ENCODE peak calls at places on chromosomes 4 and X, in six cellular contexts. One of them, this sample, is unnamed.

GRCh38 chr4:60078984-60079383 is 1121.1 kb upstream of the ADGRL3 start:
- DNase-seq in T follicular helper cell: no peak
- DNase-seq in mesendoderm: no peak
- DNase-seq in non-pigmented ciliary epithelial cell: no peak
- DNase-seq in GM20000: no peak
- DNase-seq in glomerular endothelial cell: no peak
- DNase-seq in this sample: no peak

GRCh38 chr4:87901426-87901825 is 68.7 kb downstream of the MEPE start:
- DNase-seq in T follicular helper cell: no peak
- DNase-seq in mesendoderm: no peak
- DNase-seq in non-pigmented ciliary epithelial cell: no peak
- DNase-seq in GM20000: no peak
- DNase-seq in glomerular endothelial cell: no peak
- DNase-seq in this sample: no peak

GRCh38 chr4:54643172-54643571 is 14.6 kb upstream of the KIT start:
- DNase-seq in T follicular helper cell: no peak
- DNase-seq in mesendoderm: no peak
- DNase-seq in non-pigmented ciliary epithelial cell: no peak
- DNase-seq in GM20000: no peak
- DNase-seq in glomerular endothelial cell: no peak
- DNase-seq in this sample: no peak

GRCh38 chr4:158769175-158769831 is 477 bp downstream of the FNIP2 start:
- DNase-seq in T follicular helper cell: peak
- DNase-seq in mesendoderm: peak
- DNase-seq in non-pigmented ciliary epithelial cell: no peak
- DNase-seq in GM20000: peak
- DNase-seq in glomerular endothelial cell: no peak
- DNase-seq in this sample: no peak

GRCh38 chr4:71607780-71608673 is 175.9 kb downstream of the GC start:
- DNase-seq in T follicular helper cell: no peak
- DNase-seq in mesendoderm: peak
- DNase-seq in non-pigmented ciliary epithelial cell: peak
- DNase-seq in GM20000: no peak
- DNase-seq in glomerular endothelial cell: no peak
- DNase-seq in this sample: no peak

GRCh38 chrX:134294548-134294947 is 57.6 kb downstream of the CCDC160 start:
- DNase-seq in T follicular helper cell: no peak
- DNase-seq in mesendoderm: no peak
- DNase-seq in non-pigmented ciliary epithelial cell: no peak
- DNase-seq in GM20000: no peak
- DNase-seq in glomerular endothelial cell: no peak
- DNase-seq in this sample: no peak

GRCh38 chrX:105650577-105650976 is 171.8 kb upstream of the NRK start:
- DNase-seq in T follicular helper cell: no peak
- DNase-seq in mesendoderm: no peak
- DNase-seq in non-pigmented ciliary epithelial cell: no peak
- DNase-seq in GM20000: no peak
- DNase-seq in glomerular endothelial cell: no peak
- DNase-seq in this sample: no peak

GRCh38 chr4:186669159-186669720 is 54.4 kb downstream of the FAT1 start:
- DNase-seq in T follicular helper cell: no peak
- DNase-seq in mesendoderm: peak
- DNase-seq in non-pigmented ciliary epithelial cell: peak
- DNase-seq in GM20000: no peak
- DNase-seq in glomerular endothelial cell: no peak
- DNase-seq in this sample: peak

GRCh38 chr4:123750044-123750443 is 353.4 kb downstream of the SPRY1 start:
- DNase-seq in T follicular helper cell: no peak
- DNase-seq in mesendoderm: peak
- DNase-seq in non-pigmented ciliary epithelial cell: no peak
- DNase-seq in GM20000: no peak
- DNase-seq in glomerular endothelial cell: no peak
- DNase-seq in this sample: no peak

GRCh38 chr4:1465173-1466033 is 59.2 kb upstream of the NKX1-1 start:
- DNase-seq in T follicular helper cell: no peak
- DNase-seq in mesendoderm: no peak
- DNase-seq in non-pigmented ciliary epithelial cell: no peak
- DNase-seq in GM20000: no peak
- DNase-seq in glomerular endothelial cell: no peak
- DNase-seq in this sample: no peak

GRCh38 chr4:85498068-85498733 is 23.3 kb downstream of the ARHGAP24 start:
- DNase-seq in T follicular helper cell: no peak
- DNase-seq in mesendoderm: no peak
- DNase-seq in non-pigmented ciliary epithelial cell: no peak
- DNase-seq in GM20000: peak
- DNase-seq in glomerular endothelial cell: no peak
- DNase-seq in this sample: no peak

GRCh38 chr4:10783351-10783750 is 98.8 kb upstream of the CLNK start:
- DNase-seq in T follicular helper cell: no peak
- DNase-seq in mesendoderm: no peak
- DNase-seq in non-pigmented ciliary epithelial cell: peak
- DNase-seq in GM20000: no peak
- DNase-seq in glomerular endothelial cell: peak
- DNase-seq in this sample: no peak

GRCh38 chr4:135804785-135805184 is 1603.2 kb upstream of the PABPC4L start:
- DNase-seq in T follicular helper cell: no peak
- DNase-seq in mesendoderm: no peak
- DNase-seq in non-pigmented ciliary epithelial cell: no peak
- DNase-seq in GM20000: no peak
- DNase-seq in glomerular endothelial cell: no peak
- DNase-seq in this sample: no peak

GRCh38 chr4:78166582-78166981 is 109.5 kb downstream of the FRAS1 start:
- DNase-seq in T follicular helper cell: no peak
- DNase-seq in mesendoderm: no peak
- DNase-seq in non-pigmented ciliary epithelial cell: no peak
- DNase-seq in GM20000: no peak
- DNase-seq in glomerular endothelial cell: no peak
- DNase-seq in this sample: no peak

GRCh38 chr4:14772388-14772787 is 229.9 kb upstream of the CPEB2 start:
- DNase-seq in T follicular helper cell: no peak
- DNase-seq in mesendoderm: no peak
- DNase-seq in non-pigmented ciliary epithelial cell: no peak
- DNase-seq in GM20000: no peak
- DNase-seq in glomerular endothelial cell: no peak
- DNase-seq in this sample: no peak

GRCh38 chr4:2837110-2837903 is 6.3 kb upstream of the ADD1 start:
- DNase-seq in T follicular helper cell: no peak
- DNase-seq in mesendoderm: no peak
- DNase-seq in non-pigmented ciliary epithelial cell: no peak
- DNase-seq in GM20000: no peak
- DNase-seq in glomerular endothelial cell: no peak
- DNase-seq in this sample: no peak

GRCh38 chr4:26857278-26858034 is 3.2 kb upstream of the STIM2 start:
- DNase-seq in T follicular helper cell: peak
- DNase-seq in mesendoderm: peak
- DNase-seq in non-pigmented ciliary epithelial cell: peak
- DNase-seq in GM20000: peak
- DNase-seq in glomerular endothelial cell: no peak
- DNase-seq in this sample: peak

GRCh38 chr4:67288964-67289363 is 256.3 kb downstream of the CENPC start:
- DNase-seq in T follicular helper cell: no peak
- DNase-seq in mesendoderm: peak
- DNase-seq in non-pigmented ciliary epithelial cell: no peak
- DNase-seq in GM20000: peak
- DNase-seq in glomerular endothelial cell: no peak
- DNase-seq in this sample: no peak

GRCh38 chr4:123555500-123556273 is 159.1 kb downstream of the SPRY1 start:
- DNase-seq in T follicular helper cell: no peak
- DNase-seq in mesendoderm: peak
- DNase-seq in non-pigmented ciliary epithelial cell: peak
- DNase-seq in GM20000: no peak
- DNase-seq in glomerular endothelial cell: peak
- DNase-seq in this sample: peak

GRCh38 chr4:24382381-24382780 is 202.0 kb downstream of the DHX15 start:
- DNase-seq in T follicular helper cell: no peak
- DNase-seq in mesendoderm: no peak
- DNase-seq in non-pigmented ciliary epithelial cell: peak
- DNase-seq in GM20000: peak
- DNase-seq in glomerular endothelial cell: no peak
- DNase-seq in this sample: no peak

GRCh38 chr4:24805566-24805965 is 10.2 kb downstream of the SOD3 start:
- DNase-seq in T follicular helper cell: no peak
- DNase-seq in mesendoderm: peak
- DNase-seq in non-pigmented ciliary epithelial cell: no peak
- DNase-seq in GM20000: no peak
- DNase-seq in glomerular endothelial cell: no peak
- DNase-seq in this sample: no peak

GRCh38 chrX:74550295-74550802 is 64.1 kb downstream of the RLIM start:
- DNase-seq in T follicular helper cell: peak
- DNase-seq in mesendoderm: peak
- DNase-seq in non-pigmented ciliary epithelial cell: no peak
- DNase-seq in GM20000: peak
- DNase-seq in glomerular endothelial cell: peak
- DNase-seq in this sample: peak

GRCh38 chrX:71615954-71616353 is 2.4 kb downstream of the CXCR3 start:
- DNase-seq in T follicular helper cell: no peak
- DNase-seq in mesendoderm: no peak
- DNase-seq in non-pigmented ciliary epithelial cell: no peak
- DNase-seq in GM20000: no peak
- DNase-seq in glomerular endothelial cell: no peak
- DNase-seq in this sample: no peak

GRCh38 chr4:5815641-5816040 is 77.2 kb downstream of the CRMP1 start:
- DNase-seq in T follicular helper cell: no peak
- DNase-seq in mesendoderm: no peak
- DNase-seq in non-pigmented ciliary epithelial cell: no peak
- DNase-seq in GM20000: no peak
- DNase-seq in glomerular endothelial cell: no peak
- DNase-seq in this sample: no peak

GRCh38 chr4:186838295-186838694 is 114.6 kb upstream of the FAT1 start:
- DNase-seq in T follicular helper cell: no peak
- DNase-seq in mesendoderm: no peak
- DNase-seq in non-pigmented ciliary epithelial cell: no peak
- DNase-seq in GM20000: no peak
- DNase-seq in glomerular endothelial cell: no peak
- DNase-seq in this sample: no peak

GRCh38 chrX:40449396-40449795 is 131.4 kb upstream of the ATP6AP2 start:
- DNase-seq in T follicular helper cell: no peak
- DNase-seq in mesendoderm: no peak
- DNase-seq in non-pigmented ciliary epithelial cell: no peak
- DNase-seq in GM20000: no peak
- DNase-seq in glomerular endothelial cell: no peak
- DNase-seq in this sample: no peak

GRCh38 chr4:87633239-87633638 is 16.8 kb upstream of the DMP1 start:
- DNase-seq in T follicular helper cell: no peak
- DNase-seq in mesendoderm: no peak
- DNase-seq in non-pigmented ciliary epithelial cell: no peak
- DNase-seq in GM20000: no peak
- DNase-seq in glomerular endothelial cell: peak
- DNase-seq in this sample: no peak

GRCh38 chr4:15781427-15782095 is 3.4 kb downstream of the CD38 start:
- DNase-seq in T follicular helper cell: no peak
- DNase-seq in mesendoderm: no peak
- DNase-seq in non-pigmented ciliary epithelial cell: no peak
- DNase-seq in GM20000: no peak
- DNase-seq in glomerular endothelial cell: no peak
- DNase-seq in this sample: no peak

GRCh38 chr4:72136429-72136828 is 104.6 kb downstream of the NPFFR2 start:
- DNase-seq in T follicular helper cell: no peak
- DNase-seq in mesendoderm: peak
- DNase-seq in non-pigmented ciliary epithelial cell: peak
- DNase-seq in GM20000: no peak
- DNase-seq in glomerular endothelial cell: no peak
- DNase-seq in this sample: no peak

GRCh38 chr4:10098770-10099139 is 17.8 kb downstream of the WDR1 start:
- DNase-seq in T follicular helper cell: no peak
- DNase-seq in mesendoderm: no peak
- DNase-seq in non-pigmented ciliary epithelial cell: peak
- DNase-seq in GM20000: no peak
- DNase-seq in glomerular endothelial cell: no peak
- DNase-seq in this sample: peak

GRCh38 chr4:3517731-3518510 is 14.3 kb downstream of the LRPAP1 start:
- DNase-seq in T follicular helper cell: no peak
- DNase-seq in mesendoderm: no peak
- DNase-seq in non-pigmented ciliary epithelial cell: no peak
- DNase-seq in GM20000: no peak
- DNase-seq in glomerular endothelial cell: no peak
- DNase-seq in this sample: no peak

GRCh38 chr4:98485816-98486355 is 172.5 kb downstream of the TSPAN5 start:
- DNase-seq in T follicular helper cell: no peak
- DNase-seq in mesendoderm: no peak
- DNase-seq in non-pigmented ciliary epithelial cell: no peak
- DNase-seq in GM20000: no peak
- DNase-seq in glomerular endothelial cell: no peak
- DNase-seq in this sample: no peak

GRCh38 chrX:143781103-143781502 is 60.6 kb upstream of the SPANXN2 start:
- DNase-seq in T follicular helper cell: no peak
- DNase-seq in mesendoderm: peak
- DNase-seq in non-pigmented ciliary epithelial cell: no peak
- DNase-seq in GM20000: no peak
- DNase-seq in glomerular endothelial cell: no peak
- DNase-seq in this sample: no peak

GRCh38 chr4:113094802-113095201 is 45.3 kb downstream of the ANK2 start:
- DNase-seq in T follicular helper cell: no peak
- DNase-seq in mesendoderm: peak
- DNase-seq in non-pigmented ciliary epithelial cell: no peak
- DNase-seq in GM20000: peak
- DNase-seq in glomerular endothelial cell: no peak
- DNase-seq in this sample: no peak

GRCh38 chr4:87677731-87678130 is 27.7 kb downstream of the DMP1 start:
- DNase-seq in T follicular helper cell: no peak
- DNase-seq in mesendoderm: no peak
- DNase-seq in non-pigmented ciliary epithelial cell: no peak
- DNase-seq in GM20000: no peak
- DNase-seq in glomerular endothelial cell: no peak
- DNase-seq in this sample: no peak

GRCh38 chrX:105872921-105873320 is 50.6 kb downstream of the NRK start:
- DNase-seq in T follicular helper cell: no peak
- DNase-seq in mesendoderm: no peak
- DNase-seq in non-pigmented ciliary epithelial cell: no peak
- DNase-seq in GM20000: no peak
- DNase-seq in glomerular endothelial cell: no peak
- DNase-seq in this sample: no peak

GRCh38 chrX:150159537-150159936 is 203.6 kb upstream of the MAMLD1 start:
- DNase-seq in T follicular helper cell: no peak
- DNase-seq in mesendoderm: no peak
- DNase-seq in non-pigmented ciliary epithelial cell: no peak
- DNase-seq in GM20000: no peak
- DNase-seq in glomerular endothelial cell: no peak
- DNase-seq in this sample: no peak